ENCODE peak calls at places on chromosome 7, in seven cellular contexts. X is neural progenitor cell, G is PC-9, F is endothelial cell of umbilical vein, U is fibroblast of lung, D is PC-3, N is hepatocyte. V is an unnamed sample. For H3K4me1, the result is how much of the 10 kb centered on the place peaks cover.

GRCh38 chr7:106616692-106617052 is 44.3 kb downstream of the CCDC71L start:
- DNase-seq in N (no peak), X (no peak), U (no peak), G (no peak), F (no peak), D (no peak), V (peak)

GRCh38 chr7:4957847-4958476 is 1.0 kb downstream of the MMD2 start:
- DNase-seq in F (no peak), G (no peak), N (no peak), U (no peak), X (no peak), D (no peak), V (no peak)

GRCh38 chr7:105779856-105780815 is 96.3 kb downstream of the ATXN7L1 start:
- DNase-seq in G (no peak), X (no peak), D (no peak), N (no peak), F (no peak), U (no peak), V (no peak)

GRCh38 chr7:149866139-149866785 is 7.5 kb upstream of the ATP6V0E2 start:
- DNase-seq in U (no peak), F (no peak), D (no peak), X (no peak), N (no peak), G (no peak), V (no peak)

GRCh38 chr7:121083790-121084251 is 95.3 kb downstream of the CPED1 start:
- DNase-seq in G (no peak), F (peak), D (peak), X (no peak), N (no peak), U (peak), V (peak)

GRCh38 chr7:149637911-149638565 is 135.3 kb downstream of the ZNF467 start:
- DNase-seq in F (no peak), U (no peak), X (no peak), G (no peak), D (no peak), N (no peak), V (no peak)

GRCh38 chr7:21125297-21125696 is 302.6 kb upstream of the SP4 start:
- DNase-seq in U (no peak), X (no peak), D (no peak), N (no peak), G (no peak), F (no peak), V (no peak)

GRCh38 chr7:6575246-6576023 is 1.8 kb upstream of the ZDHHC4 start:
- DNase-seq in N (no peak), U (no peak), F (no peak), D (no peak), G (no peak), X (no peak), V (no peak)

GRCh38 chr7:27129729-27130539 is 623 bp downstream of the HOXA4 start:
- DNase-seq in F (peak), D (peak), U (no peak), G (no peak), N (peak), X (peak), V (peak)

GRCh38 chr7:95434501-95435421 is at the start of gene PON2:
- DNase-seq in F (peak), N (peak), X (peak), G (peak), D (peak), U (peak), V (peak)

GRCh38 chr7:130966246-130967009 is 232.4 kb upstream of the KLF14 start:
- DNase-seq in G (no peak), U (no peak), N (no peak), X (no peak), D (no peak), F (no peak), V (peak)

GRCh38 chr7:108181073-108181985 is 51.2 kb upstream of the LAMB4 start:
- DNase-seq in G (peak), D (peak), X (peak), U (peak), F (peak), N (peak), V (peak)

GRCh38 chr7:158033196-158033595 is 554.4 kb downstream of the PTPRN2 start:
- DNase-seq in G (no peak), U (no peak), F (no peak), D (no peak), X (no peak), N (no peak), V (no peak)

GRCh38 chr7:114062810-114063209 is 144.0 kb upstream of the PPP1R3A start:
- DNase-seq in X (no peak), G (no peak), N (no peak), F (no peak), U (no peak), D (no peak), V (no peak)

GRCh38 chr7:36264123-36264916 is 111.3 kb downstream of the EEPD1 start:
- DNase-seq in F (no peak), X (no peak), G (no peak), U (peak), D (no peak), N (no peak), V (peak)

GRCh38 chr7:140752533-140752932 is 56.0 kb downstream of the NDUFB2 start:
- DNase-seq in N (no peak), G (no peak), F (no peak), X (no peak), U (no peak), D (no peak), V (peak)

GRCh38 chr7:133539016-133539415 is 286.1 kb downstream of the EXOC4 start:
- DNase-seq in U (no peak), X (no peak), D (no peak), N (no peak), G (no peak), F (no peak), V (peak)

GRCh38 chr7:37297546-37297945 is 151.1 kb downstream of the ELMO1 start:
- DNase-seq in N (no peak), F (peak), U (no peak), D (no peak), X (no peak), G (no peak), V (no peak)

GRCh38 chr7:36037121-36037662 is 115.9 kb upstream of the EEPD1 start:
- DNase-seq in G (peak), U (peak), N (peak), F (peak), D (peak), X (no peak), V (peak)

GRCh38 chr7:143239822-143240221 is 18.0 kb downstream of the TAS2R40 start:
- DNase-seq in X (no peak), G (no peak), F (no peak), U (peak), D (peak), N (no peak), V (peak)

GRCh38 chr7:32357535-32358277 is 132.5 kb downstream of the LSM5 start:
- DNase-seq in F (no peak), X (peak), D (peak), N (no peak), U (no peak), G (no peak), V (peak)

GRCh38 chr7:128103498-128104108 is 72.4 kb upstream of the LRRC4 start:
- DNase-seq in N (no peak), D (no peak), G (no peak), F (peak), U (peak), X (no peak), V (peak)

GRCh38 chr7:56063882-56064625 is at the start of gene SUMF2:
- DNase-seq in N (peak), D (peak), F (peak), X (peak), U (peak), G (peak), V (peak)

GRCh38 chr7:70133291-70133690 is 535.0 kb downstream of the AUTS2 start:
- DNase-seq in X (no peak), N (no peak), U (no peak), G (no peak), D (no peak), F (no peak), V (no peak)

GRCh38 chr7:5546626-5547025 is 123.0 kb upstream of the TNRC18 start:
- DNase-seq in U (no peak), F (no peak), D (no peak), G (no peak), X (no peak), N (no peak), V (no peak)

GRCh38 chr7:68793513-68793912 is 804.8 kb upstream of the AUTS2 start:
- DNase-seq in G (no peak), F (no peak), D (no peak), U (no peak), X (no peak), N (no peak), V (no peak)

GRCh38 chr7:130667593-130668257 is 823 bp downstream of the COPG2 start:
- DNase-seq in X (no peak), F (peak), N (peak), G (no peak), D (no peak), U (peak), V (peak)

GRCh38 chr7:157409149-157409752 is 72.4 kb downstream of the DNAJB6 start:
- DNase-seq in N (peak), F (no peak), G (no peak), U (no peak), X (no peak), D (no peak), V (no peak)

GRCh38 chr7:147298611-147299043 is 1182.0 kb downstream of the CNTNAP2 start:
- DNase-seq in F (no peak), U (peak), D (peak), G (no peak), N (peak), X (no peak), V (peak)

GRCh38 chr7:81501220-81501619 is 268.6 kb downstream of the HGF start:
- DNase-seq in D (peak), F (peak), X (no peak), G (no peak), N (peak), U (peak), V (peak)

GRCh38 chr7:133695976-133696531 is 431.1 kb upstream of the LRGUK start:
- DNase-seq in N (no peak), X (peak), G (no peak), F (no peak), U (no peak), D (peak), V (no peak)

GRCh38 chr7:32154797-32155196 is 84.6 kb upstream of the PDE1C start:
- DNase-seq in X (no peak), D (no peak), N (no peak), U (peak), F (peak), G (no peak), V (peak)

GRCh38 chr7:3087243-3087642 is 43.6 kb upstream of the CARD11 start:
- DNase-seq in D (no peak), F (no peak), X (peak), U (peak), N (peak), G (no peak), V (no peak)

GRCh38 chr7:3089493-3089892 is 45.8 kb upstream of the CARD11 start:
- DNase-seq in U (peak), F (peak), D (peak), X (peak), N (peak), G (no peak), V (peak)

GRCh38 chr7:3095046-3095445 is 51.4 kb upstream of the CARD11 start:
- DNase-seq in F (no peak), X (no peak), U (no peak), N (no peak), G (no peak), D (no peak), V (no peak)

GRCh38 chr7:3092468-3092867 is 48.8 kb upstream of the CARD11 start:
- DNase-seq in N (no peak), X (no peak), U (peak), G (no peak), D (no peak), F (no peak), V (no peak)

GRCh38 chr7:3091631-3092030 is 48.0 kb upstream of the CARD11 start:
- DNase-seq in U (no peak), D (no peak), F (no peak), G (no peak), X (no peak), N (no peak), V (no peak)
- H3K27ac ChIP-seq in U (no peak), D (no peak), F (no peak), G (no peak), X (no peak), N (no peak), V (no peak)

GRCh38 chr7:1368682-1369571 is 90.3 kb downstream of the MICALL2 start:
- DNase-seq in D (peak), G (peak), F (peak), X (peak), U (no peak), N (peak), V (peak)

GRCh38 chr7:1365846-1366245 is 93.4 kb downstream of the MICALL2 start:
- DNase-seq in X (no peak), G (no peak), U (no peak), D (no peak), N (no peak), F (no peak), V (no peak)

GRCh38 chr7:1368150-1368681 is 91.1 kb downstream of the MICALL2 start:
- DNase-seq in G (no peak), X (peak), N (no peak), D (no peak), U (no peak), F (no peak), V (no peak)

GRCh38 chr7:1366801-1367405 is 92.4 kb downstream of the MICALL2 start:
- DNase-seq in D (no peak), X (no peak), U (no peak), F (no peak), N (no peak), G (no peak), V (no peak)

DNA sequence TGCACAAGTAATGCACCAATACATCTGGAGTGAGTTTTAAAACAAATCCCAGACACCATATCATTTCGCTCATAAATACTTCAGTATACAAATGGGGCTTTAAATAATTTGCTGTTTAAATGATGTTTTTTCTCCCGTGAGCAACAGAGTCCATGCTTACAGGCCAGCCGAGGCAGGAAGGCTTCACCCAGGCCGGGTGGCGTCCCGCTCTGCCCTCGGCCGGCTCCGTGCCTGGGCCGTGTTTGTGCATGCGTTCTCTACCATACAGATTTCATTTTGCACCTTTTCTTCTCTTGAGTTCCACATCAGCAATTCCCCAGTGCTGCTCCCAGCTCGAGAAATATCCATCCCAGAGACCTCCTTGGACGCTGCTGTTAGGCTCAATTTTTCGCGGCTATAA is 91.8 kb downstream of the MICALL2 start:
- DNase-seq in U (no peak), X (no peak), N (no peak), G (no peak), F (no peak), D (no peak), V (no peak)
- TF ChIP-seq EZH2 in U (peak), X (no peak), N (no peak), G (no peak), F (no peak), D (no peak), V (peak)

GRCh38 chr7:16929146-16929762 is 47.5 kb upstream of the AGR3 start:
- DNase-seq in X (no peak), D (no peak), G (no peak), U (no peak), F (no peak), N (no peak), V (no peak)
- H3K4me1 ChIP-seq in X (under half), D (under half), G (under half), U (under half), F (under half), N (under half), V (under half)

GRCh38 chr7:100823534-100823933 is 3.8 kb downstream of the EPHB4 start:
- DNase-seq in F (no peak), X (no peak), G (no peak), U (no peak), N (no peak), D (no peak), V (no peak)

GRCh38 chr7:100825760-100826545 is 1.4 kb downstream of the EPHB4 start:
- DNase-seq in N (peak), D (peak), G (peak), U (peak), X (peak), F (peak), V (peak)

GRCh38 chr7:100825215-100825671 is 2.1 kb downstream of the EPHB4 start:
- DNase-seq in F (peak), G (peak), N (peak), D (peak), U (no peak), X (peak), V (peak)

GRCh38 chr7:100823140-100823525 is 4.2 kb downstream of the EPHB4 start:
- DNase-seq in G (no peak), D (no peak), U (no peak), F (peak), X (no peak), N (no peak), V (no peak)

GRCh38 chr7:100824499-100825214 is 2.7 kb downstream of the EPHB4 start:
- DNase-seq in X (no peak), F (no peak), U (no peak), N (no peak), D (no peak), G (no peak), V (peak)
- H3K27ac ChIP-seq in X (no peak), F (no peak), U (no peak), N (no peak), D (no peak), G (no peak), V (no peak)

GRCh38 chr7:47037607-47038006 is 544.3 kb downstream of the TNS3 start:
- DNase-seq in N (no peak), X (no peak), F (no peak), U (no peak), D (no peak), G (no peak), V (no peak)
- TF ChIP-seq EZH2 in N (no peak), X (no peak), F (no peak), U (no peak), D (no peak), G (no peak), V (no peak)

DNA sequence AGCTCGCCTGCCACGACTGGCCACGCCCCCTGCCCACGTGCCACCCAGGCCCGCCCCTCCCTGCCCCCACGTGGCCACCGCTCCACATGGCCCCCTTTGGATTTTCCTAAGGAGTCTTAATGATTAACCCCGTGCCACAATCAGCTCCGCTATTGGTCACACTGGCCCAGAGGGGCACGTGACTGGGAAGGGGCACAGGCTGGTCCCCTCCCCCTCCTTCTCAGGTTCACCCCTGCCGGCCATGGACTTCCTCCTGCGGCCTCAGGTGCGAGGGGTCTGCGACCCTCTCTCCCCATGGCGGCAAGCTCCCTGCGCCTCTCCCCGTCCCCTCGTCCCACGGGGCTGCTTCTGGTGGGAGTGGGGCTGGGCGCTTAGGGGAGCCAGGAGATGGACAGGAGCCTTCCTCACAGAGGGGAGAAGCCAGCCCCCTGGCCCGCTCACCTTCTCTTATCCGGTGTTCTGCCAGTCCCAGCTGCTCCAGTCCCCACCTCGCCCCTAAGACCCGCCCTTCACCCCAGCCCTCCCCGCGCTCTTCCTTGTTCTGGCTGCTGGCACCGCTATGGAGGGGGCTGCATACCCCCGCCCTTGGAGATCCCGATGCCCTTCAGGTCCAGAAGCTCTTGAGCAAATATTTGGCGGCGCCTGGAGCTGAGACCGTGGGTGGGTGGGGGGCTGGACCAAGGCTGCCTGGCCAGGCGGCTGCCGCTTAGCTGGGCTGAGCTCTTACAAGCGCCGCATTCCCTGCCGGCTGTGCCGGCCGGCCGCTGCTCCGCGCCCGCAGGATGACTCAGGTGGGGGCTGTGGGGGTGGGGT is 3.2 kb downstream of the SLC4A2 start:
- DNase-seq in X (peak), D (peak), G (peak), U (peak), N (peak), F (no peak), V (peak)
- H3K4me1 ChIP-seq in X (under half), D (under half), G (under half), U (under half), N (under half), F (under half), V (under half)

GRCh38 chr7:12709731-12710502 is 22.5 kb downstream of the ARL4A start:
- DNase-seq in X (no peak), F (no peak), U (peak), G (no peak), D (peak), N (no peak), V (peak)

GRCh38 chr7:12713625-12714435 is 26.4 kb downstream of the ARL4A start:
- DNase-seq in G (no peak), D (no peak), X (no peak), F (peak), U (no peak), N (no peak), V (no peak)

GRCh38 chr7:12712236-12712635 is 24.8 kb downstream of the ARL4A start:
- DNase-seq in D (no peak), N (peak), G (no peak), F (no peak), U (no peak), X (no peak), V (no peak)

GRCh38 chr7:12708314-12708713 is 20.9 kb downstream of the ARL4A start:
- DNase-seq in G (no peak), U (no peak), X (no peak), N (no peak), F (peak), D (no peak), V (no peak)

DNA sequence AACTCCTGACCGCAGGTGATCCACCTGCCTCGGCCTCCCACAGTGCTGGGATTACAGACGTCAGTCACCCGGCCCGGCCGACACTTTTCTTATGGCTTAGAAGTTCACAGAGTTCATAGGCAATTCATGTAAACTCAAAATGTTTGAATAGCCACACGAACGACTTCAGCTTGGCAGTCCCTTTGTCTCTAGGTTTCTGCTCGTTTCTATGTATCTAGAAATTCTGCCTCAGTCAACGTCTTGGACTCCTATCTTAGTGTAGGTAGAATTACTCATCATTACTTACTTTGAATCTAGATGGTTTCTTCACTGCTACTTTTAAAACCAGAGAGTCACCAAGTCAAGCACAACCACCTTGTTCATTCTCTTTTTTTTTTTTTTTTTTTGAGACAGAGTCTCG is 23.7 kb downstream of the ARL4A start:
- DNase-seq in G (no peak), U (no peak), N (no peak), D (no peak), X (no peak), F (no peak), V (no peak)
- H3K27ac ChIP-seq in G (no peak), U (no peak), N (peak), D (no peak), X (no peak), F (no peak), V (no peak)

V was measured in GM23248.